ENCODE peak calls at places on chromosome 13, in seven cellular contexts. J is Calu3, C is brain microvascular endothelial cell, X is ovary, A is neural progenitor cell, U is SK-N-SH, W is RWPE1. T is an unnamed sample.

GRCh38 chr13:73158851-73159250 is 100.0 kb downstream of the KLF5 start:
- DNase-seq in J (no peak), C (peak; percentile 40), X (no peak), A (no peak), U (no peak), W (no peak), T (no peak)

GRCh38 chr13:75250526-75251183 is 231.3 kb downstream of the TBC1D4 start:
- DNase-seq in J (no peak), C (peak; percentile 71), X (no peak), A (no peak), U (no peak), W (peak; percentile 31), T (no peak)

GRCh38 chr13:33711441-33711840 is 106.5 kb upstream of the RFC3 start:
- DNase-seq in J (no peak), C (no peak), X (no peak), A (no peak), U (no peak), W (no peak), T (no peak)

GRCh38 chr13:24165746-24166145 is 5.2 kb downstream of the SPATA13 start:
- DNase-seq in J (no peak), C (peak; percentile 13), X (no peak), A (no peak), U (no peak), W (no peak), T (no peak)

GRCh38 chr13:99965329-99966000 is 6.1 kb downstream of the ZIC5 start:
- DNase-seq in J (no peak), C (no peak), X (no peak), A (no peak), U (no peak), W (no peak), T (no peak)

GRCh38 chr13:68897331-68897730 is 1210.3 kb upstream of the ATXN8OS start:
- DNase-seq in J (no peak), C (no peak), X (no peak), A (no peak), U (no peak), W (no peak), T (no peak)

GRCh38 chr13:46893820-46894533 is 2.9 kb downstream of the HTR2A start:
- DNase-seq in J (peak; percentile 68), C (peak; percentile 32), X (peak; percentile 83), A (peak; percentile 90), U (peak; percentile 88), W (peak; percentile 62), T (peak; percentile 86)

GRCh38 chr13:43915451-43915850 is 35.7 kb downstream of the LACC1 start:
- DNase-seq in J (no peak), C (no peak), X (no peak), A (no peak), U (no peak), W (no peak), T (no peak)

GRCh38 chr13:60990032-60990733 is 425.5 kb downstream of the PCDH20 start:
- DNase-seq in J (no peak), C (no peak), X (no peak), A (peak; percentile 3), U (no peak), W (no peak), T (no peak)

GRCh38 chr13:73090116-73090811 is 31.5 kb downstream of the KLF5 start:
- DNase-seq in J (peak; percentile 58), C (peak; percentile 78), X (no peak), A (no peak), U (no peak), W (peak; percentile 92), T (no peak)

GRCh38 chr13:23320926-23321533 is 112.5 kb downstream of the SACS start:
- DNase-seq in J (no peak), C (no peak), X (no peak), A (no peak), U (no peak), W (no peak), T (no peak)

GRCh38 chr13:67273001-67273400 is 42.9 kb upstream of the PCDH9 start:
- DNase-seq in J (no peak), C (no peak), X (no peak), A (no peak), U (no peak), W (no peak), T (no peak)

GRCh38 chr13:32585625-32586021 is 629 bp upstream of the PDS5B start:
- DNase-seq in J (peak; percentile 1), C (peak; percentile 0), X (no peak), A (peak; percentile 44), U (no peak), W (no peak), T (no peak)

GRCh38 chr13:67355791-67356190 is 125.7 kb upstream of the PCDH9 start:
- DNase-seq in J (no peak), C (no peak), X (no peak), A (no peak), U (no peak), W (no peak), T (no peak)

GRCh38 chr13:41428155-41428554 is 29.2 kb upstream of the RGCC start:
- DNase-seq in J (no peak), C (no peak), X (no peak), A (peak; percentile 53), U (peak; percentile 65), W (no peak), T (no peak)

GRCh38 chr13:29000802-29001201 is 180.7 kb downstream of the MTUS2 start:
- DNase-seq in J (no peak), C (no peak), X (no peak), A (no peak), U (no peak), W (no peak), T (no peak)

GRCh38 chr13:79549355-79550106 is 68.6 kb downstream of the NDFIP2 start:
- DNase-seq in J (no peak), C (no peak), X (no peak), A (no peak), U (peak; percentile 21), W (no peak), T (no peak)

GRCh38 chr13:45775401-45775963 is 73.4 kb downstream of the CBY2 start:
- DNase-seq in J (no peak), C (no peak), X (no peak), A (no peak), U (no peak), W (no peak), T (no peak)

GRCh38 chr13:27406178-27406939 is 18.1 kb upstream of the GTF3A start:
- DNase-seq in J (no peak), C (peak; percentile 19), X (no peak), A (peak; percentile 31), U (peak; percentile 53), W (peak; percentile 47), T (no peak)

GRCh38 chr13:41813426-41813825 is 147.5 kb downstream of the VWA8 start:
- DNase-seq in J (no peak), C (no peak), X (no peak), A (no peak), U (no peak), W (no peak), T (no peak)

GRCh38 chr13:110431851-110432294 is 124.8 kb downstream of the COL4A2 start:
- DNase-seq in J (no peak), C (no peak), X (no peak), A (no peak), U (peak; percentile 74), W (no peak), T (no peak)

GRCh38 chr13:110107568-110108347 is 199.2 kb downstream of the COL4A1 start:
- DNase-seq in J (no peak), C (no peak), X (no peak), A (peak; percentile 61), U (peak; percentile 57), W (no peak), T (no peak)

GRCh38 chr13:101512650-101513049 is 60.2 kb downstream of the ITGBL1 start:
- DNase-seq in J (no peak), C (peak; percentile 37), X (no peak), A (no peak), U (no peak), W (no peak), T (no peak)

GRCh38 chr13:90402613-90403012 is 944.9 kb upstream of the MIR17HG start:
- DNase-seq in J (no peak), C (no peak), X (no peak), A (no peak), U (no peak), W (no peak), T (no peak)

GRCh38 chr13:106213028-106213427 is 322.4 kb downstream of the EFNB2 start:
- DNase-seq in J (no peak), C (no peak), X (no peak), A (peak; percentile 75), U (no peak), W (no peak), T (no peak)

GRCh38 chr13:106210327-106210726 is 325.1 kb downstream of the EFNB2 start:
- DNase-seq in J (no peak), C (peak; percentile 6), X (no peak), A (no peak), U (no peak), W (no peak), T (no peak)

GRCh38 chr13:106212436-106213010 is 322.9 kb downstream of the EFNB2 start:
- DNase-seq in J (no peak), C (no peak), X (no peak), A (no peak), U (no peak), W (no peak), T (no peak)
- TF ChIP-seq CTCF in J (no peak), C (no peak), X (no peak), A (no peak), U (no peak), W (no peak), T (no peak)

DNA sequence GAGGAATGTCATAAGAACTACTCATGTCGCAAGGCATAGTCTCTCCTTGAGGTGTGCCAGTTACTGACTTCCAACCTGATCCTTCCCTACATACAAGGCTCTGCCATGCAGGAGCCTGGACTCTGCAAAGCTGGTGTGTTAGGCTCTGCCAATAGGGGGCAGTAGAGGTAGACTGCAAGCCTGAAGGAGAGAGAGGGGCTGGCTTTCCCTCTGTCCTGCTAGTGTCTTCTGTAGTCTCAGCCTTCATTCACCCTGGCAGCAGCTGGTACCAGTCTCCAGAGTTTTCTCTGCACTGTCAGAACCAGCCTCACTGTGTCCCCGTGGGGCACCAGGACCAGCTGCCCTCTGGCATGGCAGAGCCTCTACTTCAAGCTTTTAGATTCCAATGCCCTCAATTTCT is 14.5 kb downstream of the SHISA2 start:
- DNase-seq in J (no peak), C (no peak), X (no peak), A (peak; percentile 84), U (no peak), W (no peak), T (no peak)
- TF ChIP-seq CTCF in J (peak; percentile 26), C (peak; percentile 78), X (no peak), A (peak; percentile 80), U (peak; percentile 36), W (peak; percentile 9), T (peak; percentile 42)

GRCh38 chr13:91950803-91951202 is 552.4 kb downstream of the GPC5 start:
- DNase-seq in J (no peak), C (no peak), X (no peak), A (no peak), U (no peak), W (no peak), T (no peak)

GRCh38 chr13:91946498-91947070 is 548.2 kb downstream of the GPC5 start:
- DNase-seq in J (no peak), C (no peak), X (no peak), A (peak; percentile 63), U (peak; percentile 63), W (peak; percentile 3), T (no peak)
- TF ChIP-seq CTCF in J (no peak), C (peak; percentile 72), X (no peak), A (peak; percentile 81), U (peak; percentile 60), W (peak; percentile 51), T (peak; percentile 49)

GRCh38 chr13:83677985-83678384 is 204.3 kb downstream of the SLITRK1 start:
- DNase-seq in J (no peak), C (no peak), X (no peak), A (no peak), U (no peak), W (no peak), T (no peak)
- TF ChIP-seq CTCF in J (no peak), C (no peak), X (no peak), A (no peak), U (no peak), W (no peak), T (no peak)

GRCh38 chr13:98565726-98566577 is 11.0 kb downstream of the STK24 start:
- DNase-seq in J (peak; percentile 11), C (no peak), X (peak; percentile 53), A (no peak), U (peak; percentile 38), W (no peak), T (no peak)
- TF ChIP-seq CTCF in J (no peak), C (no peak), X (no peak), A (no peak), U (no peak), W (no peak), T (no peak)

T was measured in mesothelial cell of epicardium.